ENCODE peak calls at places on chromosomes 6 and 20, in eight cellular contexts. One of them, this sample, is unnamed.
A peak's percentile ranks its signal among the peaks of the same experiment; 100 is the strongest.

GRCh38 chr20:61120595-61121515 is 131.2 kb upstream of the CDH4 start:
- DNase-seq in neural progenitor cell: peak; percentile 81
- DNase-seq in lower leg skin: peak; percentile 76
- DNase-seq in upper lobe of right lung: peak; percentile 63
- DNase-seq in RWPE1: no peak
- DNase-seq in A549: no peak
- DNase-seq in OCI-LY7: peak; percentile 30
- DNase-seq in tibial artery: peak; percentile 36
- DNase-seq in this sample: peak; percentile 79

GRCh38 chr6:88455317-88455716 is 289.2 kb upstream of the CNR1 start:
- DNase-seq in neural progenitor cell: no peak
- DNase-seq in lower leg skin: no peak
- DNase-seq in upper lobe of right lung: no peak
- DNase-seq in RWPE1: no peak
- DNase-seq in A549: no peak
- DNase-seq in OCI-LY7: no peak
- DNase-seq in tibial artery: no peak
- DNase-seq in this sample: no peak

GRCh38 chr6:29527126-29527525 is 32.4 kb downstream of the UBD start:
- DNase-seq in neural progenitor cell: no peak
- DNase-seq in lower leg skin: no peak
- DNase-seq in upper lobe of right lung: no peak
- DNase-seq in RWPE1: no peak
- DNase-seq in A549: no peak
- DNase-seq in OCI-LY7: no peak
- DNase-seq in tibial artery: no peak
- DNase-seq in this sample: no peak

GRCh38 chr20:6583134-6583738 is 184.2 kb upstream of the BMP2 start:
- DNase-seq in neural progenitor cell: peak; percentile 75
- DNase-seq in lower leg skin: no peak
- DNase-seq in upper lobe of right lung: peak; percentile 62
- DNase-seq in RWPE1: peak; percentile 57
- DNase-seq in A549: peak; percentile 37
- DNase-seq in OCI-LY7: peak; percentile 32
- DNase-seq in tibial artery: no peak
- DNase-seq in this sample: no peak

GRCh38 chr6:67854098-67854497 is 781.0 kb upstream of the ADGRB3 start:
- DNase-seq in neural progenitor cell: no peak
- DNase-seq in lower leg skin: no peak
- DNase-seq in upper lobe of right lung: no peak
- DNase-seq in RWPE1: no peak
- DNase-seq in A549: no peak
- DNase-seq in OCI-LY7: no peak
- DNase-seq in tibial artery: no peak
- DNase-seq in this sample: no peak

GRCh38 chr6:170049641-170050491 is 241.0 kb downstream of the DLL1 start:
- DNase-seq in neural progenitor cell: no peak
- DNase-seq in lower leg skin: peak; percentile 95
- DNase-seq in upper lobe of right lung: peak; percentile 77
- DNase-seq in RWPE1: no peak
- DNase-seq in A549: no peak
- DNase-seq in OCI-LY7: no peak
- DNase-seq in tibial artery: peak; percentile 48
- DNase-seq in this sample: peak; percentile 76

GRCh38 chr6:38192486-38192885 is 373.0 kb downstream of the ZFAND3 start:
- DNase-seq in neural progenitor cell: no peak
- DNase-seq in lower leg skin: peak; percentile 18
- DNase-seq in upper lobe of right lung: no peak
- DNase-seq in RWPE1: no peak
- DNase-seq in A549: no peak
- DNase-seq in OCI-LY7: no peak
- DNase-seq in tibial artery: no peak
- DNase-seq in this sample: no peak

GRCh38 chr6:121222656-121223055 is 111.6 kb downstream of the TBC1D32 start:
- DNase-seq in neural progenitor cell: no peak
- DNase-seq in lower leg skin: no peak
- DNase-seq in upper lobe of right lung: no peak
- DNase-seq in RWPE1: peak; percentile 45
- DNase-seq in A549: no peak
- DNase-seq in OCI-LY7: peak; percentile 7
- DNase-seq in tibial artery: no peak
- DNase-seq in this sample: no peak

GRCh38 chr6:70479236-70479635 is 65.9 kb downstream of the FAM135A start:
- DNase-seq in neural progenitor cell: peak; percentile 35
- DNase-seq in lower leg skin: no peak
- DNase-seq in upper lobe of right lung: no peak
- DNase-seq in RWPE1: no peak
- DNase-seq in A549: no peak
- DNase-seq in OCI-LY7: no peak
- DNase-seq in tibial artery: no peak
- DNase-seq in this sample: no peak

GRCh38 chr6:149268768-149269167 is 48.7 kb upstream of the TAB2 start:
- DNase-seq in neural progenitor cell: no peak
- DNase-seq in lower leg skin: no peak
- DNase-seq in upper lobe of right lung: no peak
- DNase-seq in RWPE1: no peak
- DNase-seq in A549: no peak
- DNase-seq in OCI-LY7: no peak
- DNase-seq in tibial artery: no peak
- DNase-seq in this sample: no peak

GRCh38 chr20:9269280-9269971 is 200.5 kb downstream of the PLCB4 start:
- DNase-seq in neural progenitor cell: no peak
- DNase-seq in lower leg skin: no peak
- DNase-seq in upper lobe of right lung: no peak
- DNase-seq in RWPE1: no peak
- DNase-seq in A549: no peak
- DNase-seq in OCI-LY7: no peak
- DNase-seq in tibial artery: no peak
- DNase-seq in this sample: no peak

GRCh38 chr20:34220581-34220980 is 20.6 kb upstream of the ASIP start:
- DNase-seq in neural progenitor cell: no peak
- DNase-seq in lower leg skin: no peak
- DNase-seq in upper lobe of right lung: no peak
- DNase-seq in RWPE1: peak; percentile 50
- DNase-seq in A549: no peak
- DNase-seq in OCI-LY7: no peak
- DNase-seq in tibial artery: no peak
- DNase-seq in this sample: no peak

GRCh38 chr6:28537509-28538140 is 11.9 kb downstream of the GPX5 start:
- DNase-seq in neural progenitor cell: peak; percentile 65
- DNase-seq in lower leg skin: no peak
- DNase-seq in upper lobe of right lung: no peak
- DNase-seq in RWPE1: no peak
- DNase-seq in A549: no peak
- DNase-seq in OCI-LY7: no peak
- DNase-seq in tibial artery: no peak
- DNase-seq in this sample: no peak

GRCh38 chr20:36002855-36003254 is 34.5 kb downstream of the CNBD2 start:
- DNase-seq in neural progenitor cell: no peak
- DNase-seq in lower leg skin: no peak
- DNase-seq in upper lobe of right lung: no peak
- DNase-seq in RWPE1: no peak
- DNase-seq in A549: no peak
- DNase-seq in OCI-LY7: no peak
- DNase-seq in tibial artery: no peak
- DNase-seq in this sample: no peak

GRCh38 chr20:37764333-37764935 is 70.6 kb downstream of the CTNNBL1 start:
- DNase-seq in neural progenitor cell: no peak
- DNase-seq in lower leg skin: no peak
- DNase-seq in upper lobe of right lung: no peak
- DNase-seq in RWPE1: peak; percentile 77
- DNase-seq in A549: no peak
- DNase-seq in OCI-LY7: no peak
- DNase-seq in tibial artery: no peak
- DNase-seq in this sample: no peak

GRCh38 chr6:74851598-74851997 is 354.3 kb downstream of the COL12A1 start:
- DNase-seq in neural progenitor cell: no peak
- DNase-seq in lower leg skin: no peak
- DNase-seq in upper lobe of right lung: no peak
- DNase-seq in RWPE1: no peak
- DNase-seq in A549: no peak
- DNase-seq in OCI-LY7: no peak
- DNase-seq in tibial artery: no peak
- DNase-seq in this sample: no peak

GRCh38 chr20:44075191-44075949 is 111.6 kb downstream of the JPH2 start:
- DNase-seq in neural progenitor cell: no peak
- DNase-seq in lower leg skin: peak; percentile 66
- DNase-seq in upper lobe of right lung: peak; percentile 45
- DNase-seq in RWPE1: no peak
- DNase-seq in A549: no peak
- DNase-seq in OCI-LY7: no peak
- DNase-seq in tibial artery: peak; percentile 12
- DNase-seq in this sample: peak; percentile 54

GRCh38 chr6:137690721-137691120 is 176.3 kb upstream of the TNFAIP3 start:
- DNase-seq in neural progenitor cell: no peak
- DNase-seq in lower leg skin: no peak
- DNase-seq in upper lobe of right lung: no peak
- DNase-seq in RWPE1: no peak
- DNase-seq in A549: no peak
- DNase-seq in OCI-LY7: no peak
- DNase-seq in tibial artery: no peak
- DNase-seq in this sample: no peak

GRCh38 chr20:36113566-36114247 is 40.8 kb upstream of the EPB41L1 start:
- DNase-seq in neural progenitor cell: peak; percentile 30
- DNase-seq in lower leg skin: no peak
- DNase-seq in upper lobe of right lung: no peak
- DNase-seq in RWPE1: no peak
- DNase-seq in A549: no peak
- DNase-seq in OCI-LY7: peak; percentile 82
- DNase-seq in tibial artery: no peak
- DNase-seq in this sample: no peak

GRCh38 chr6:87873556-87873955 is 171.5 kb upstream of the AKIRIN2 start:
- DNase-seq in neural progenitor cell: no peak
- DNase-seq in lower leg skin: no peak
- DNase-seq in upper lobe of right lung: no peak
- DNase-seq in RWPE1: no peak
- DNase-seq in A549: no peak
- DNase-seq in OCI-LY7: no peak
- DNase-seq in tibial artery: no peak
- DNase-seq in this sample: no peak

GRCh38 chr20:43459022-43459942 is 1.6 kb downstream of the SRSF6 start:
- DNase-seq in neural progenitor cell: peak; percentile 34
- DNase-seq in lower leg skin: peak; percentile 62
- DNase-seq in upper lobe of right lung: no peak
- DNase-seq in RWPE1: no peak
- DNase-seq in A549: no peak
- DNase-seq in OCI-LY7: peak; percentile 17
- DNase-seq in tibial artery: no peak
- DNase-seq in this sample: no peak

GRCh38 chr6:42829561-42830092 is 47.8 kb downstream of the BICRAL start:
- DNase-seq in neural progenitor cell: no peak
- DNase-seq in lower leg skin: peak; percentile 54
- DNase-seq in upper lobe of right lung: no peak
- DNase-seq in RWPE1: no peak
- DNase-seq in A549: no peak
- DNase-seq in OCI-LY7: no peak
- DNase-seq in tibial artery: no peak
- DNase-seq in this sample: no peak
- TF ChIP-seq CTCF in neural progenitor cell: no peak
- TF ChIP-seq CTCF in lower leg skin: no peak
- TF ChIP-seq CTCF in upper lobe of right lung: no peak
- TF ChIP-seq CTCF in RWPE1: no peak
- TF ChIP-seq CTCF in A549: no peak
- TF ChIP-seq CTCF in OCI-LY7: no peak
- TF ChIP-seq CTCF in tibial artery: no peak
- TF ChIP-seq CTCF in this sample: no peak

GRCh38 chr6:160178271-160178670 is 56.7 kb downstream of the SLC22A1 start:
- DNase-seq in neural progenitor cell: no peak
- DNase-seq in lower leg skin: no peak
- DNase-seq in upper lobe of right lung: no peak
- DNase-seq in RWPE1: no peak
- DNase-seq in A549: no peak
- DNase-seq in OCI-LY7: no peak
- DNase-seq in tibial artery: no peak
- DNase-seq in this sample: no peak
- TF ChIP-seq CTCF in neural progenitor cell: no peak
- TF ChIP-seq CTCF in lower leg skin: no peak
- TF ChIP-seq CTCF in upper lobe of right lung: no peak
- TF ChIP-seq CTCF in RWPE1: no peak
- TF ChIP-seq CTCF in A549: no peak
- TF ChIP-seq CTCF in OCI-LY7: no peak
- TF ChIP-seq CTCF in tibial artery: no peak
- TF ChIP-seq CTCF in this sample: no peak

DNA sequence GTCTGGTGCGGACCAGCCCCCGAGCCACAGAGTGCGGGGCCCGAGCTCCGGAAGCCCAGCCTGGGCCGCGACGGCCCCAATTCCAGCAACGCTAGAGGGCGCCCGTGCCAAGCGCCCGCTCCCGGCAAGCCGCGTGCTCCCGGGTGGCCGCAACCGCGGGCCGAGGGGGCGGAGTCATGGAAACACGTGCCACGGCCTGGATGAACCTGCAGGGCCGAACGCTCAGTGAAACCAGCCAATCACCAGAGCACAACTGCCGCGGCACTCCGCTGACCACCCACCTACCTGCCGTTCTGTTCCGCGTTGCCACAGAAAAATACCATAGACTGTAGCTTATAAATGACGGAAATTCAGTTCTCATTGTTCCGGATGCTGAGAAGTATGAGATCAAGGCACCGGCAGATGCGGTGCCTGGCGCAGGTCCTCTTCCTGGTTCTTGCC is 85.7 kb upstream of the FOXC1 start:
- DNase-seq in neural progenitor cell: peak; percentile 84
- DNase-seq in lower leg skin: no peak
- DNase-seq in upper lobe of right lung: peak; percentile 90
- DNase-seq in RWPE1: peak; percentile 85
- DNase-seq in A549: peak; percentile 32
- DNase-seq in OCI-LY7: no peak
- DNase-seq in tibial artery: peak; percentile 49
- DNase-seq in this sample: peak; percentile 82
- TF ChIP-seq CTCF in neural progenitor cell: peak; percentile 75
- TF ChIP-seq CTCF in lower leg skin: no peak
- TF ChIP-seq CTCF in upper lobe of right lung: peak; percentile 58
- TF ChIP-seq CTCF in RWPE1: peak; percentile 91
- TF ChIP-seq CTCF in A549: peak; percentile 41
- TF ChIP-seq CTCF in OCI-LY7: no peak
- TF ChIP-seq CTCF in tibial artery: peak; percentile 66
- TF ChIP-seq CTCF in this sample: peak; percentile 18

DNA sequence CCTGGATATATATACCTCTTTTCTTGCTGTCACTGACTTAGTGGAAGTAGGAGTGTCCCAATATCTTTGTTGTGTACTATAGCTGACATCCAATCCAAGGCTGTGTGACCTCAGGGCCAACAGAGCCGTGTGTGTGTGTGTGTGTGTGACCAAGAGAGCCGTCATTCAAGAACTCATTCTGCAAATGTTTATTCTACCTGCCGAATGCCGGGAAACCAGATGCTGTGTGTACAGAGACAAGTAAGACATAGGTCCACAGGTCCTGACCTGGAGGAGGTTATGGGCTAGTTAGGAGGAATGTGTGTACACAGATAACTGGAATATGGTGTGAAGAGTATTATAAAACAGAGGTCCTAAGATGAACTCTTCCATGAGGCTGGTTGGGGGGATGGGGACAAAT is 190.0 kb downstream of the DHX35 start:
- DNase-seq in neural progenitor cell: no peak
- DNase-seq in lower leg skin: no peak
- DNase-seq in upper lobe of right lung: no peak
- DNase-seq in RWPE1: no peak
- DNase-seq in A549: no peak
- DNase-seq in OCI-LY7: no peak
- DNase-seq in tibial artery: no peak
- DNase-seq in this sample: no peak
- TF ChIP-seq CTCF in neural progenitor cell: no peak
- TF ChIP-seq CTCF in lower leg skin: no peak
- TF ChIP-seq CTCF in upper lobe of right lung: no peak
- TF ChIP-seq CTCF in RWPE1: no peak
- TF ChIP-seq CTCF in A549: no peak
- TF ChIP-seq CTCF in OCI-LY7: no peak
- TF ChIP-seq CTCF in tibial artery: no peak
- TF ChIP-seq CTCF in this sample: no peak